ENCODE peak calls at places on chromosomes 2 and 18, in four cellular contexts. One of them, this sample, is unnamed.

GRCh38 chr18:9009703-9010488 is 92.6 kb upstream of the NDUFV2 start:
- DNase-seq in endothelial cell of umbilical vein: no peak
- DNase-seq in HL-60: no peak
- DNase-seq in PC-9: no peak
- DNase-seq in this sample: no peak

GRCh38 chr2:132416080-132416911 is at the start of gene GPR39:
- DNase-seq in endothelial cell of umbilical vein: peak; percentile 53
- DNase-seq in HL-60: no peak
- DNase-seq in PC-9: peak; percentile 97
- DNase-seq in this sample: no peak

GRCh38 chr2:188600536-188601210 is 309.0 kb downstream of the GULP1 start:
- DNase-seq in PC-9: no peak
- DNase-seq in HL-60: no peak
- DNase-seq in endothelial cell of umbilical vein: no peak
- DNase-seq in this sample: no peak

GRCh38 chr2:224836263-224836662 is 120.1 kb upstream of the CCDC195 start:
- DNase-seq in HL-60: no peak
- DNase-seq in endothelial cell of umbilical vein: no peak
- DNase-seq in PC-9: no peak
- DNase-seq in this sample: no peak

GRCh38 chr2:54967269-54967668 is 83.0 kb downstream of the RTN4 start:
- DNase-seq in PC-9: no peak
- DNase-seq in endothelial cell of umbilical vein: no peak
- DNase-seq in HL-60: no peak
- DNase-seq in this sample: no peak

GRCh38 chr2:206698811-206699210 is 19.4 kb downstream of the DYTN start:
- DNase-seq in endothelial cell of umbilical vein: no peak
- DNase-seq in HL-60: no peak
- DNase-seq in PC-9: no peak
- DNase-seq in this sample: no peak

GRCh38 chr18:13406049-13406615 is 187.6 kb downstream of the LDLRAD4 start:
- DNase-seq in PC-9: no peak
- DNase-seq in HL-60: no peak
- DNase-seq in endothelial cell of umbilical vein: no peak
- DNase-seq in this sample: no peak

GRCh38 chr2:70516596-70516995 is 37.0 kb downstream of the TGFA start:
- DNase-seq in HL-60: peak; percentile 39
- DNase-seq in PC-9: no peak
- DNase-seq in endothelial cell of umbilical vein: no peak
- DNase-seq in this sample: peak; percentile 25

GRCh38 chr2:230128943-230129342 is 60.2 kb upstream of the SLC16A14 start:
- DNase-seq in HL-60: no peak
- DNase-seq in PC-9: no peak
- DNase-seq in endothelial cell of umbilical vein: no peak
- DNase-seq in this sample: no peak

GRCh38 chr2:119198267-119198840 is 25.3 kb upstream of the STEAP3 start:
- DNase-seq in PC-9: peak; percentile 29
- DNase-seq in HL-60: no peak
- DNase-seq in endothelial cell of umbilical vein: no peak
- DNase-seq in this sample: no peak

GRCh38 chr2:42967959-42968674 is 175.7 kb upstream of the HAAO start:
- DNase-seq in PC-9: no peak
- DNase-seq in HL-60: no peak
- DNase-seq in endothelial cell of umbilical vein: no peak
- DNase-seq in this sample: no peak

GRCh38 chr2:164967781-164968228 is 12.5 kb upstream of the SLC38A11 start:
- DNase-seq in PC-9: peak; percentile 25
- DNase-seq in HL-60: no peak
- DNase-seq in endothelial cell of umbilical vein: no peak
- DNase-seq in this sample: no peak

GRCh38 chr2:133642831-133643230 is 74.6 kb upstream of the NCKAP5 start:
- DNase-seq in HL-60: no peak
- DNase-seq in PC-9: no peak
- DNase-seq in endothelial cell of umbilical vein: no peak
- DNase-seq in this sample: no peak

GRCh38 chr2:39839261-39839848 is 60.3 kb upstream of the THUMPD2 start:
- DNase-seq in HL-60: no peak
- DNase-seq in endothelial cell of umbilical vein: no peak
- DNase-seq in PC-9: no peak
- DNase-seq in this sample: no peak

GRCh38 chr18:54351186-54351585 is 6.5 kb downstream of the STARD6 start:
- DNase-seq in HL-60: no peak
- DNase-seq in PC-9: no peak
- DNase-seq in endothelial cell of umbilical vein: no peak
- DNase-seq in this sample: no peak

GRCh38 chr2:49619804-49620203 is 465.5 kb upstream of the FSHR start:
- DNase-seq in endothelial cell of umbilical vein: no peak
- DNase-seq in HL-60: no peak
- DNase-seq in PC-9: no peak
- DNase-seq in this sample: no peak

GRCh38 chr2:104744537-104744936 is 109.4 kb upstream of the POU3F3 start:
- DNase-seq in endothelial cell of umbilical vein: no peak
- DNase-seq in PC-9: no peak
- DNase-seq in HL-60: no peak
- DNase-seq in this sample: no peak

GRCh38 chr2:68274022-68274421 is 21.7 kb upstream of the PPP3R1 start:
- DNase-seq in PC-9: no peak
- DNase-seq in HL-60: no peak
- DNase-seq in endothelial cell of umbilical vein: no peak
- DNase-seq in this sample: no peak

GRCh38 chr2:185433824-185434223 is 304.8 kb upstream of the FSIP2 start:
- DNase-seq in PC-9: no peak
- DNase-seq in HL-60: no peak
- DNase-seq in endothelial cell of umbilical vein: no peak
- DNase-seq in this sample: no peak

GRCh38 chr2:200352631-200353030 is 46.1 kb downstream of the SPATS2L start:
- DNase-seq in HL-60: no peak
- DNase-seq in endothelial cell of umbilical vein: no peak
- DNase-seq in PC-9: peak; percentile 49
- DNase-seq in this sample: no peak

GRCh38 chr2:102677219-102678215 is 58.2 kb downstream of the SLC9A2 start:
- DNase-seq in endothelial cell of umbilical vein: no peak
- DNase-seq in PC-9: no peak
- DNase-seq in HL-60: no peak
- DNase-seq in this sample: no peak

GRCh38 chr2:216735086-216735485 is 39.7 kb upstream of the IGFBP5 start:
- DNase-seq in PC-9: no peak
- DNase-seq in endothelial cell of umbilical vein: no peak
- DNase-seq in HL-60: no peak
- DNase-seq in this sample: no peak

GRCh38 chr18:79587298-79588125 is 92.1 kb upstream of the CTDP1 start:
- DNase-seq in HL-60: no peak
- DNase-seq in endothelial cell of umbilical vein: no peak
- DNase-seq in PC-9: no peak
- DNase-seq in this sample: no peak

GRCh38 chr2:20012282-20013060 is at the start of gene MATN3:
- DNase-seq in PC-9: peak; percentile 59
- DNase-seq in HL-60: no peak
- DNase-seq in endothelial cell of umbilical vein: no peak
- DNase-seq in this sample: peak; percentile 12

GRCh38 chr18:48680339-48680738 is 141.5 kb downstream of the CTIF start:
- DNase-seq in PC-9: no peak
- DNase-seq in endothelial cell of umbilical vein: peak; percentile 21
- DNase-seq in HL-60: no peak
- DNase-seq in this sample: no peak

GRCh38 chr2:54239427-54239826 is 16.6 kb downstream of the TSPYL6 start:
- DNase-seq in PC-9: no peak
- DNase-seq in HL-60: no peak
- DNase-seq in endothelial cell of umbilical vein: no peak
- DNase-seq in this sample: no peak

GRCh38 chr18:35141077-35141476 is 99.8 kb upstream of the ZNF397 start:
- DNase-seq in PC-9: no peak
- DNase-seq in endothelial cell of umbilical vein: no peak
- DNase-seq in HL-60: no peak
- DNase-seq in this sample: no peak

GRCh38 chr2:28905533-28905932 is 11.1 kb downstream of the WDR43 start:
- DNase-seq in PC-9: no peak
- DNase-seq in HL-60: peak; percentile 18
- DNase-seq in endothelial cell of umbilical vein: no peak
- DNase-seq in this sample: no peak

GRCh38 chr2:30361751-30362394 is 85.2 kb upstream of the LCLAT1 start:
- DNase-seq in PC-9: peak; percentile 40
- DNase-seq in HL-60: no peak
- DNase-seq in endothelial cell of umbilical vein: no peak
- DNase-seq in this sample: no peak

GRCh38 chr2:146457221-146457620 is 1387.6 kb upstream of the ACVR2A start:
- DNase-seq in endothelial cell of umbilical vein: no peak
- DNase-seq in PC-9: no peak
- DNase-seq in HL-60: no peak
- DNase-seq in this sample: no peak

GRCh38 chr18:8177330-8178016 is 431.8 kb upstream of the RAB12 start:
- DNase-seq in HL-60: no peak
- DNase-seq in PC-9: no peak
- DNase-seq in endothelial cell of umbilical vein: peak; percentile 7
- DNase-seq in this sample: no peak

GRCh38 chr2:96802281-96802595 is 13.8 kb upstream of the CNNM3 start:
- DNase-seq in PC-9: no peak
- DNase-seq in endothelial cell of umbilical vein: no peak
- DNase-seq in HL-60: no peak
- DNase-seq in this sample: peak; percentile 59

GRCh38 chr18:60146220-60146960 is 226.2 kb downstream of the MC4R start:
- DNase-seq in endothelial cell of umbilical vein: no peak
- DNase-seq in PC-9: no peak
- DNase-seq in HL-60: no peak
- DNase-seq in this sample: no peak

GRCh38 chr2:61853086-61853847 is 593 bp downstream of the FAM161A start:
- DNase-seq in endothelial cell of umbilical vein: no peak
- DNase-seq in PC-9: peak; percentile 40
- DNase-seq in HL-60: no peak
- DNase-seq in this sample: no peak
- TF ChIP-seq CTCF in endothelial cell of umbilical vein: no peak
- TF ChIP-seq CTCF in PC-9: peak; percentile 36
- TF ChIP-seq CTCF in HL-60: no peak
- TF ChIP-seq CTCF in this sample: no peak

GRCh38 chr2:120833127-120833675 is 97.5 kb downstream of the GLI2 start:
- DNase-seq in endothelial cell of umbilical vein: no peak
- DNase-seq in PC-9: no peak
- DNase-seq in HL-60: no peak
- DNase-seq in this sample: no peak
- TF ChIP-seq CTCF in endothelial cell of umbilical vein: no peak
- TF ChIP-seq CTCF in PC-9: no peak
- TF ChIP-seq CTCF in HL-60: no peak
- TF ChIP-seq CTCF in this sample: no peak

DNA sequence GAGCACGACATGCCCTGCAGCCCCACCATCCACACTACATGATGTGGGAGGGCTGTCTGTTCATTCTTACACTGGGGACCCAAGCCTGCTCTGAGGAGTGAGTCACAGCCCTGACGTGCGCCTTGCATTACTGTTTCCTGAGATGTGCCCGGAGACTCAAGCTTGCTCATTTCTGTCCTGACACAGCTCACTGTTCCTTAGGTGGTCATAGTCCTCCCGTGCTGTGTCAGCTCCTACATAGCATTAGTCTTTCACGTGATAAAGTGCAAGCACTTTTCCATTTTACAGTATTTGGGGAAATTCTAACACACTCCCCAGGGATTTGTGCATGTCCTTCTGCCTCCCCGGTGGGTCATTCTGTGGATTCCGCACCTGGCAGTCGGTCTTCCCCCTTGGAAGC is 46.2 kb upstream of the TRIM43B start:
- DNase-seq in HL-60: no peak
- DNase-seq in endothelial cell of umbilical vein: peak; percentile 3
- DNase-seq in PC-9: no peak
- DNase-seq in this sample: peak; percentile 20
- TF ChIP-seq CTCF in HL-60: no peak
- TF ChIP-seq CTCF in endothelial cell of umbilical vein: no peak
- TF ChIP-seq CTCF in PC-9: no peak
- TF ChIP-seq CTCF in this sample: no peak

GRCh38 chr2:8802741-8803140 is 34.7 kb downstream of the KIDINS220 start:
- DNase-seq in HL-60: no peak
- DNase-seq in endothelial cell of umbilical vein: no peak
- DNase-seq in PC-9: no peak
- DNase-seq in this sample: no peak
- TF ChIP-seq CTCF in HL-60: no peak
- TF ChIP-seq CTCF in endothelial cell of umbilical vein: no peak
- TF ChIP-seq CTCF in PC-9: no peak
- TF ChIP-seq CTCF in this sample: no peak

GRCh38 chr2:25424426-25425028 is 82.8 kb upstream of the DNMT3A start:
- DNase-seq in PC-9: no peak
- DNase-seq in endothelial cell of umbilical vein: no peak
- DNase-seq in HL-60: no peak
- DNase-seq in this sample: no peak

GRCh38 chr2:25421289-25421688 is 79.6 kb upstream of the DNMT3A start:
- DNase-seq in HL-60: peak; percentile 71
- DNase-seq in PC-9: no peak
- DNase-seq in endothelial cell of umbilical vein: no peak
- DNase-seq in this sample: no peak

GRCh38 chr2:25421746-25422431 is 80.2 kb upstream of the DNMT3A start:
- DNase-seq in HL-60: no peak
- DNase-seq in endothelial cell of umbilical vein: no peak
- DNase-seq in PC-9: no peak
- DNase-seq in this sample: no peak

GRCh38 chr2:25430556-25430955 is 88.8 kb upstream of the DNMT3A start:
- DNase-seq in PC-9: no peak
- DNase-seq in HL-60: no peak
- DNase-seq in endothelial cell of umbilical vein: no peak
- DNase-seq in this sample: no peak

DNA sequence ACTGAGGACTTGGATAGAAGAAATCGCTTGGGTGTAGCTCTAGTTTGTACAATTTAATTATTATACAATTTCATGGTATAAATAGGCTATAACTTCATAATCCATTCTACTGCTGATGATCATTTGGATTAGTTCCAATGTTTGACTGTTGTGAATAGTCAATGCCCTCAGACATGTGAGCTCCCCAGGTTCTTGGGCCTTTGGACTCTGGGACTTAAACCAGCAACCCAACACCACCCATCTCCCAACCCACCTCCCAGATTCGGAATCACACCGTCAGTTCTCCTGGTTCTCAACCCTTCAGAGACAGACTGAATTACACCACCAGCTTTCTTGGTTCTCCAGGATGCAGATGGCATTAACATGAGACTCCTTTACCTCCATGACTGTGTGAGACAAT is 84.6 kb upstream of the DNMT3A start:
- DNase-seq in endothelial cell of umbilical vein: no peak
- DNase-seq in PC-9: no peak
- DNase-seq in HL-60: no peak
- DNase-seq in this sample: no peak
- TF ChIP-seq CTCF in endothelial cell of umbilical vein: no peak
- TF ChIP-seq CTCF in PC-9: no peak
- TF ChIP-seq CTCF in HL-60: no peak
- TF ChIP-seq CTCF in this sample: no peak

GRCh38 chr2:231685349-231686191 is 22.8 kb upstream of the PTMA start:
- DNase-seq in endothelial cell of umbilical vein: no peak
- DNase-seq in HL-60: peak; percentile 90
- DNase-seq in PC-9: no peak
- DNase-seq in this sample: peak; percentile 38
- TF ChIP-seq CTCF in endothelial cell of umbilical vein: peak; percentile 20
- TF ChIP-seq CTCF in HL-60: peak; percentile 66
- TF ChIP-seq CTCF in PC-9: no peak
- TF ChIP-seq CTCF in this sample: peak; percentile 26